ENCODE peak calls at places on chromosomes 3 and 15, in four cellular contexts. O, D, E and Z are unnamed samples.

GRCh38 chr3:42120866-42121265 is 29.7 kb downstream of the TRAK1 start:
- DNase-seq in E (no peak), O (peak; percentile 2), D (no peak), Z (no peak)

GRCh38 chr15:25240461-25241021 is 198.3 kb downstream of the UBE3A start:
- DNase-seq in D (no peak), O (peak; percentile 21), E (peak; percentile 18), Z (no peak)

GRCh38 chr15:46768287-46768686 is 949.0 kb upstream of the SEMA6D start:
- DNase-seq in E (no peak), O (no peak), D (peak; percentile 11), Z (no peak)

GRCh38 chr15:32844118-32844711 is 126.4 kb downstream of the GREM1 start:
- DNase-seq in D (peak; percentile 61), O (no peak), E (no peak), Z (no peak)

GRCh38 chr15:66738595-66738994 is 36.6 kb downstream of the SMAD6 start:
- DNase-seq in E (no peak), D (no peak), O (no peak), Z (peak; percentile 12)

GRCh38 chr3:150057227-150057626 is 86.5 kb upstream of the PFN2 start:
- DNase-seq in E (no peak), O (no peak), D (no peak), Z (no peak)

GRCh38 chr3:138511990-138512389 is 77.6 kb downstream of the ESYT3 start:
- DNase-seq in E (no peak), O (no peak), D (no peak), Z (no peak)

GRCh38 chr3:46643701-46644100 is 31.4 kb downstream of the FAM240A start:
- DNase-seq in E (no peak), O (no peak), D (no peak), Z (no peak)

GRCh38 chr15:49624046-49624445 is 3.2 kb downstream of the DTWD1 start:
- DNase-seq in O (no peak), E (no peak), D (no peak), Z (no peak)

GRCh38 chr15:40776537-40777141 is 6.9 kb downstream of the C15orf62 start:
- DNase-seq in D (no peak), E (peak; percentile 73), O (no peak), Z (no peak)

GRCh38 chr3:125313060-125313635 is 62.0 kb downstream of the ZNF148 start:
- DNase-seq in O (no peak), D (no peak), E (no peak), Z (no peak)

GRCh38 chr3:58874795-58875194 is 175.0 kb downstream of the CFAP20DC start:
- DNase-seq in E (no peak), O (no peak), D (no peak), Z (no peak)

GRCh38 chr3:126472277-126473006 is 3.2 kb downstream of the ZXDC start:
- DNase-seq in E (peak; percentile 92), D (peak; percentile 15), O (no peak), Z (peak; percentile 36)
- H3K27ac ChIP-seq in E (peak overlapping the region; percentile 96), D (no peak overlapping the region), O (no peak overlapping the region), Z (no peak overlapping the region)

GRCh38 chr3:12490547-12490946 is 6.3 kb downstream of the TSEN2 start:
- DNase-seq in D (no peak), E (no peak), O (no peak), Z (no peak)

GRCh38 chr3:12496453-12496761 is 12.1 kb downstream of the TSEN2 start:
- DNase-seq in E (no peak), D (no peak), O (no peak), Z (no peak)

GRCh38 chr3:12501360-12502020 is 17.2 kb downstream of the TSEN2 start:
- DNase-seq in E (no peak), O (no peak), D (no peak), Z (no peak)

DNA sequence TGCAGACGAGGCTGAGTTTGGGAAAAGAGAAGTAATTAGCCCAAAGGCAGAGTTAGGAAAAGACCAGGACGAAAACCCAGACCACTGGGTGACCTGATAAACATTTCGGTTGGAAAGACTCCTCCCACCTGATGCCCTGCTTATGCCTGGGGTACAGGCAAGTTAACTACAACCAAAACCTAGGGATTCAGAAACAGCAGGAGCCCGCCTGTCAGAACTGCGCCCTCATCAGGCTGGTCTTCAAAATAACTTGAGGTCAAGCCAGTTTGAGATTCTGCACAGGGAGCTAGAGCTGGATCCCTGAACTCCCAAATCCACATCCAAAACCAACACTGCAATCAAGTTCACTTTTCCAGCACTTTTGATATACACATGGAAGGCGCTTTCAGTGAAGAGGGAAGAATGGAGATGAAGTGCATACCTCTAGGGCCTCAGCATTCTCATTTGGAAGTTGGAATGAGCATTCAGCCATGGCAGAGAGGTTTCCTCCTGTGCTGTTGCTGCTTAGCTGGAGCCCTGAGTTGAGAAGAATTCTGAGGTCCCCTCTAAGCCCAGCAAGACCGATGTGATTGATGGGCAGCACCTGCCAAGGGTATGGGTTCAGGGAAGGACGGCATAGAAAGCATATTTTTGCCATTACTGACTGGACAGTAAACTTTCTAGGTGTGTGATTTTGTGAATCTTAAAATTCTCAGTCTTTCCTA is 11.6 kb downstream of the TSEN2 start:
- DNase-seq in O (no peak), E (no peak), D (no peak), Z (no peak)
- TF ChIP-seq CTCF in O (no peak), E (no peak), D (peak; percentile 65), Z (no peak)

DNA sequence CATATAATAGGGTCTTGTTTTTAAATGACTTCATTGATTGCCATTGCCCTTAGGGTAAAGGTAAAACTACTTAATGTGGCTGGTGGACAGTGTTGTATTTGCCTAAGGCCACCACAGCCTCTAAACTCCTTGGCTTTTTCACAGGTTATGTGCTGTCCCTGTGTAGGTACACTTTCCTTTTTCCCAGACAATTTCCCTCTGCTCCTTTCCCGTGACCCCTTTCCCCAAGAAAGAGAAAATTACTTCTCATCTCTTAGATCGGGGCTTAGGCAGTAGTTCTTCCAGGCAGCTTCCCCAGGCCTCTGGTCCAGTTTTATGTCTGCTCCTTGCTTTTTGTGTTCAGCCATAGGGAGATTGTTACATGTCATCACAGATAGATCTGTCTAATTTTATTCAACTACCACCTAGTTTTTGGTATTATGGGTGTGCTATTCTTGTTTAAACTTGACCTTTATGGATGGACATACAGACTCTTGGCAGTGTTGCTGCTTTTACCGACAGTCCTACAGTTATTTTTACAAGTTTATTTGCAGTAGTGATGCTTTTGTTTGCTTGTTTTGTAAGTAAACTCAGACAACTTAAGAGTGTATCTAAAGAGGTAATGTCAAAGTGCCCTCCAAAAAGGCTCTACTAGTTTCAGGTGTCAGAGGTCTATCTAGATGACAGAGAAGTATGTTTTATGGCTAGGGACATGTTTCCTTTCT is 20.5 kb upstream of the SCAANT1 start:
- DNase-seq in D (no peak), O (no peak), E (no peak), Z (no peak)
- H3K27ac ChIP-seq in D (peak overlapping the region; percentile 78), O (no peak overlapping the region), E (no peak overlapping the region), Z (no peak overlapping the region)

DNA sequence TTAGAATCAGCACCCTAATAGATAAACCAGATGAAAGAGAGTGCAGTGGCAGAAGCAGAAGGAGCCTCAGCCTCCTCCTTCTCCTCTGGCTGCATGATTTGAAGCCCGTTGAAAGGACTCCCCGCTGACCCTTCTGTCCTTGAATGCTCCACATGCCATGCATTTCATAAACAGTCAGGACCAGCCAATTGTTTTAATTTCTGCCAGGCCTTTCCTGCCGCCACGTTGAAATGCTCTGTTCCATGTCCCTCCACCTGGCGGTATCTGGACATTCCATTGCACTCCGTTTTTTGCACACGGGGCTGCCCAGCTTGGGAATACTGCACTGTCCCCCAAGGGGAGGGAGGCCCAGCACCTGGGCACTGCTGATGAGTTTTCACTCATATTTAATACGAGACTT is 35.2 kb upstream of the GLCE start:
- DNase-seq in D (no peak), O (no peak), E (no peak), Z (no peak)
- TF ChIP-seq CTCF in D (no peak), O (no peak), E (no peak), Z (no peak)

DNA sequence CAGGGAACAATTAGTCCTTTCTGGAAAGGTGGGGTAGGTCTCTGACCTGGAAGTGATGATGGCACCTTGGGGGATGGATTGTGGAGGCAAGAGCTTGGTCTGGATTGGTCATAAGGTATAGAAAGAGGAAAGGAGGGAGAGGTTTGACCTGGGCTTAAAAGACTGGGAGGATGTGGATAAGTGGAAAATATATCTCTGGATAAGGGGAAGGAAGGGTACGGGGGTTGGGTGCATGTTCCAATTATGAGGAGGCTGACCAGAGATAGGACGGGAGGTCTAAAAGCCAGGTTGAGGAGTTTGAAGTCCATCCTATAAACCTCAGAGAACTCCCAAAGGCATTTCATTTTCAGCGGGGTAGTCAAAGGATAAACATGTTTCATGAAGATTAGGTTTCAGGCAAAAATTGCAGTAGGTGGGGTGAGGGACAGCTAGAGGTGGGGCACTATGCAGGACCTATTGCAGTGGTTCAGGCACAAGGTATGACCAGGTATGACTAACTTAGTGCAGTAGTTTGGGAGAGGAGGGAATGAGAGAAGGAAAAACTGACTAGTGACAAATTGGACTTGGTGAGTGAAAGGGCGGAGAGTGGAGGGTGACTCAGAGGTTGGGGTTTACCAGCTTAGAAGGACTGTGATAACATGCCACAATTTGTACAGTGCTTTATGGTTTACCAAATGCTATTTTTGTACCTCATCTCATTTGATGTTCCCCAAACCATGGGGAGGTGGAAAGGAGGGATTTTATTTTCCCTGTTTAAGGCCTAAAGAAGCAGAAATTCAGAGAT is 10.7 kb downstream of the PDE8A start:
- DNase-seq in D (no peak), E (no peak), O (no peak), Z (no peak)
- H3K27ac ChIP-seq in D (no peak overlapping the region), E (peak overlapping the region; percentile 39), O (no peak overlapping the region), Z (no peak overlapping the region)

GRCh38 chr3:184018424-184018973 is 815 bp upstream of the ABCC5 start:
- DNase-seq in O (no peak), E (no peak), D (no peak), Z (no peak)

GRCh38 chr3:184016169-184016570 is 1.5 kb downstream of the ABCC5 start:
- DNase-seq in D (no peak), O (no peak), E (no peak), Z (no peak)

GRCh38 chr3:184015381-184016019 is 2.2 kb downstream of the ABCC5 start:
- DNase-seq in E (peak; percentile 69), O (no peak), D (no peak), Z (no peak)

GRCh38 chr3:184016820-184017671 is 638 bp downstream of the ABCC5 start:
- DNase-seq in D (peak; percentile 71), E (peak; percentile 82), O (peak; percentile 57), Z (peak; percentile 30)

DNA sequence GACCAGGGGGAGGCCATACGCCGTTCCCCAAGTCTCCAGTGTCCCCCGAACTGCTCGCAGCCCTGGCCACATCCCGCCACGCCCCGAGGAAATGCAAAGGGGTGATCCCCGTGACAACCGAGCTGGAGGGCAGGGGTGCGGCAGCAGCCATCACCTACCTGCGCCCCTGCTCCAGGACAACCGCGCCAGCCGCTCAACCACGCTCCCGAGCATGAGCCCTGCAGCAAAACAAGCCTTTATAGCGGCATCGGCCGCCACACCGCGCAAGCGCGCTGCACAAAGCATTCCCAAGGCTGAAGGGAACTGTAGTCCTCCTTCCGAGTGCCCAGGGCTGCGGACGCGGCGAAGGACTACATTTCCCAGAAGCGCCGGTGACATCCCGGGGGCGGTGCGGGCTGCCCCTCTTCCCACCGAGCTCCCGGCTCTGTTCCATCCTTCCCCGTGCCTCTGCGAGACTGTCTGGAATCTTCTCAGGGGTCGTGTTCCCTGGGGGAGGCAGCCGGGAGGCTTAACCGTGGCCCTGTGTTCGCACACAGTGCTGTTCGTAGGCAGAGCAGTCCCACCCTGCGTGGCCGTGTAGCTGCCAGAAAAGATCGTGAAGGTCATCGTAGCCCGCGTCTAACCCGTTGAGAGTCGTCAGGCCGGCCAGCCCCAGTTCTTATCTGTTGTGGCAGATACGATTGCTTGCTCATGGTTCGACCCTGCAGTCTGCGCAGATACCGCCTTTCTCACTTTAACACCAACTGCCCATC is at the start of gene ABCC5:
- DNase-seq in D (peak; percentile 91), O (peak; percentile 80), E (peak; percentile 97), Z (peak; percentile 95)
- TF ChIP-seq CTCF in D (peak; percentile 71), O (peak; percentile 89), E (no peak), Z (peak; percentile 27)